ENCODE peak calls at places on chromosome 1, in four cellular contexts. One of them, this sample, is unnamed.

GRCh38 chr1:230868736-230869385 is 540 bp upstream of the C1orf198 start:
- DNase-seq in K562: peak
- DNase-seq in HCT116: peak
- DNase-seq in HepG2: peak
- DNase-seq in this sample: no peak

GRCh38 chr1:205091043-205091740 is 6.9 kb upstream of the TMEM81 start:
- DNase-seq in K562: no peak
- DNase-seq in HCT116: no peak
- DNase-seq in HepG2: no peak
- DNase-seq in this sample: no peak

GRCh38 chr1:198212675-198213074 is 55.9 kb downstream of the NEK7 start:
- DNase-seq in K562: no peak
- DNase-seq in HCT116: no peak
- DNase-seq in HepG2: no peak
- DNase-seq in this sample: no peak

GRCh38 chr1:156592158-156592909 is 758 bp downstream of the NAXE start:
- DNase-seq in K562: peak
- DNase-seq in HCT116: no peak
- DNase-seq in HepG2: no peak
- DNase-seq in this sample: no peak

GRCh38 chr1:154814106-154814505 is 56.0 kb downstream of the KCNN3 start:
- DNase-seq in K562: no peak
- DNase-seq in HCT116: no peak
- DNase-seq in HepG2: no peak
- DNase-seq in this sample: no peak

GRCh38 chr1:245986404-245987221 is 520.5 kb downstream of the SMYD3 start:
- DNase-seq in K562: peak
- DNase-seq in HCT116: peak
- DNase-seq in HepG2: no peak
- DNase-seq in this sample: peak

GRCh38 chr1:20126041-20126805 is 6.9 kb upstream of the PLA2G2D start:
- DNase-seq in K562: no peak
- DNase-seq in HCT116: no peak
- DNase-seq in HepG2: no peak
- DNase-seq in this sample: no peak

GRCh38 chr1:152622803-152623202 is at the start of gene LCE3A:
- DNase-seq in K562: no peak
- DNase-seq in HCT116: no peak
- DNase-seq in HepG2: no peak
- DNase-seq in this sample: no peak

GRCh38 chr1:56644941-56645662 is at the start of gene PRKAA2:
- DNase-seq in K562: no peak
- DNase-seq in HCT116: no peak
- DNase-seq in HepG2: peak
- DNase-seq in this sample: no peak

GRCh38 chr1:177928194-177928593 is 41.7 kb downstream of the SEC16B start:
- DNase-seq in K562: no peak
- DNase-seq in HCT116: no peak
- DNase-seq in HepG2: no peak
- DNase-seq in this sample: no peak

GRCh38 chr1:212614398-212615091 is 6.0 kb downstream of the ATF3 start:
- DNase-seq in K562: no peak
- DNase-seq in HCT116: no peak
- DNase-seq in HepG2: no peak
- DNase-seq in this sample: no peak

GRCh38 chr1:168112673-168113305 is 23.9 kb downstream of the GPR161 start:
- DNase-seq in K562: peak
- DNase-seq in HCT116: no peak
- DNase-seq in HepG2: no peak
- DNase-seq in this sample: no peak

GRCh38 chr1:90725961-90726715 is 9.0 kb upstream of the BARHL2 start:
- DNase-seq in K562: no peak
- DNase-seq in HCT116: no peak
- DNase-seq in HepG2: no peak
- DNase-seq in this sample: no peak

GRCh38 chr1:156394082-156394481 is 25.1 kb downstream of the RHBG start:
- DNase-seq in K562: no peak
- DNase-seq in HCT116: no peak
- DNase-seq in HepG2: no peak
- DNase-seq in this sample: no peak

GRCh38 chr1:58816072-58816746 is 32.4 kb upstream of the JUN start:
- DNase-seq in K562: peak
- DNase-seq in HCT116: peak
- DNase-seq in HepG2: peak
- DNase-seq in this sample: peak

GRCh38 chr1:186530104-186530503 is 69.2 kb upstream of the PDC start:
- DNase-seq in K562: no peak
- DNase-seq in HCT116: no peak
- DNase-seq in HepG2: no peak
- DNase-seq in this sample: no peak

GRCh38 chr1:47230692-47231313 is 1.2 kb downstream of the TAL1 start:
- DNase-seq in K562: peak
- DNase-seq in HCT116: no peak
- DNase-seq in HepG2: no peak
- DNase-seq in this sample: no peak

GRCh38 chr1:89198081-89198480 is 661 bp downstream of the GBP4 start:
- DNase-seq in K562: no peak
- DNase-seq in HCT116: no peak
- DNase-seq in HepG2: no peak
- DNase-seq in this sample: no peak
- TF ChIP-seq TCF7L2 in K562: no peak
- TF ChIP-seq TCF7L2 in HCT116: no peak
- TF ChIP-seq TCF7L2 in HepG2: no peak
- TF ChIP-seq TCF7L2 in this sample: no peak

GRCh38 chr1:228379165-228379460 is 27.5 kb downstream of the TRIM11 start:
- DNase-seq in K562: no peak
- DNase-seq in HCT116: no peak
- DNase-seq in HepG2: no peak
- DNase-seq in this sample: no peak

GRCh38 chr1:228381336-228381735 is 25.3 kb downstream of the TRIM11 start:
- DNase-seq in K562: no peak
- DNase-seq in HCT116: no peak
- DNase-seq in HepG2: no peak
- DNase-seq in this sample: no peak

GRCh38 chr1:228377664-228378452 is 28.8 kb downstream of the TRIM11 start:
- DNase-seq in K562: no peak
- DNase-seq in HCT116: no peak
- DNase-seq in HepG2: no peak
- DNase-seq in this sample: no peak

GRCh38 chr1:228378453-228379164 is 28.0 kb downstream of the TRIM11 start:
- DNase-seq in K562: peak
- DNase-seq in HCT116: peak
- DNase-seq in HepG2: no peak
- DNase-seq in this sample: no peak

DNA sequence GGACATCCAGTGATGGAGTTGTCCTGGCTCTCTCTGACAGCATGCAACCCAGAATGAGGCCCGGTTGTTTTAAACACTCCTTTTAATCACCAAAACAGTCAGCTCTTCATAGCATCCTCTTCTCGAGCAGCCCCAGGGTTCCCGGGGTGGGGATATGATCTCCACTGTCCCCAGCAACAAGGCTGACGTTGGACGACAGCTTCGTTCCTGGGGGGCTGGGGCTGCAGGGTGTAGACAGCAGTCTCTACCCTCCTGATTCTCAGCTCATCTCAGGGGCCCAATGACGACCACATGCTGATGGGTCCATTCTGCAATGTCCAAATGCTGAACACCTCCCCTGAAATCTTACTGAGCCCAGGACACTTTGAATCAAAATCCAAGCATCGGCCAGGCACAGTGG is 27.0 kb downstream of the TRIM11 start:
- DNase-seq in K562: no peak
- DNase-seq in HCT116: no peak
- DNase-seq in HepG2: no peak
- DNase-seq in this sample: no peak
- TF ChIP-seq TCF7L2 in K562: no peak
- TF ChIP-seq TCF7L2 in HCT116: no peak
- TF ChIP-seq TCF7L2 in HepG2: no peak
- TF ChIP-seq TCF7L2 in this sample: no peak

GRCh38 chr1:2554621-2555387 is 1.4 kb upstream of the TNFRSF14 start:
- DNase-seq in K562: peak
- DNase-seq in HCT116: no peak
- DNase-seq in HepG2: no peak
- DNase-seq in this sample: no peak
- TF ChIP-seq TCF7L2 in K562: no peak
- TF ChIP-seq TCF7L2 in HCT116: no peak
- TF ChIP-seq TCF7L2 in HepG2: no peak
- TF ChIP-seq TCF7L2 in this sample: no peak

GRCh38 chr1:12741946-12742345 is 4.1 kb upstream of the CFAP107 start:
- DNase-seq in K562: no peak
- DNase-seq in HCT116: no peak
- DNase-seq in HepG2: no peak
- DNase-seq in this sample: no peak

GRCh38 chr1:12745992-12746323 is at the start of gene CFAP107:
- DNase-seq in K562: no peak
- DNase-seq in HCT116: no peak
- DNase-seq in HepG2: no peak
- DNase-seq in this sample: no peak

GRCh38 chr1:12739613-12740012 is 6.4 kb upstream of the CFAP107 start:
- DNase-seq in K562: no peak
- DNase-seq in HCT116: no peak
- DNase-seq in HepG2: no peak
- DNase-seq in this sample: no peak

GRCh38 chr1:12748778-12749355 is 2.9 kb downstream of the CFAP107 start:
- DNase-seq in K562: no peak
- DNase-seq in HCT116: no peak
- DNase-seq in HepG2: no peak
- DNase-seq in this sample: no peak

DNA sequence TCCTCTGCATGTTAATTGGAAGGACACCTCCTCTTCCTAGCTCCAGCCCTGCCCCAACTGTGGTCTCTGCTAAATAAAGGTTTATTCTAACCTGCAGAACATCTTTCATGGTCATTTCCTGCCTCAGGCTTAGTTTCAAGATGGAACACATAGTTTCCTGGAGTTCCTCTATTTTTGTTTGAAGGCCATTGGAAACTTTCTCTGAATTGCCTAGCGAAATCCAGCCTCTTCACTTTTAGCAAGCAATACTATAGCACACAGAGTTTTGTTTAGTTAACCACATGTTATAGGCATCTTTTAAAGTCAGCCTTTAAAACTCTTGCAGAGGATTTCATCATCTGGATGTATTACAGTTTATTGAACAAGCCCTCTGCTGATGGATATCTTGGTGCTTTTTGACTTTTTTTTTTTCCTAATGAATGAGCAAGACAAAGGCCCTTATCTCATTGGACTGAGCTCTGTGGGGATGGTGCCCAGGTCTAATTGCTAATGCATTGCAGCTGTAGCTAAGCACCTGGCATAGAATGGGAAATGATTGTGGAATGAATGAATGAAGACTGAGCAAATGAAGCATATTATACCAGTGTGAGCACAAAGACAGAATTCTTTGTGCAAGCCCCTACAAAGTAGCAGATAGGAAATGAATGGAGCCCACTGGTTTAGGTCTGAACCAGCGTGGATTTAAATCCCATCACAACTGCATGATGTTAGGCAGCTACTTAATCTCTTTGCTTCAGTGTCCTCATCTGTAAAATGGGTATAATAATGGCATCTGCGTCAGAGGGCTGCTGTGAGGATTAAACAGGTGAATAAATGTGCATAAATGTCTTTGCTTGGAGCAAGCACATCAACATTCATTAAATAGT is 641 bp upstream of the CFAP107 start:
- DNase-seq in K562: no peak
- DNase-seq in HCT116: no peak
- DNase-seq in HepG2: no peak
- DNase-seq in this sample: no peak
- TF ChIP-seq TCF7L2 in K562: no peak
- TF ChIP-seq TCF7L2 in HCT116: no peak
- TF ChIP-seq TCF7L2 in HepG2: no peak
- TF ChIP-seq TCF7L2 in this sample: no peak